ENCODE peak calls at places on chromosomes 12 and 14, in seven cellular contexts. One of them, this sample, is unnamed.

GRCh38 chr14:102362084-102362483 is 606 bp downstream of the CINP start:
- DNase-seq in lower leg skin: no peak
- DNase-seq in fibroblast of lung: peak; percentile 13
- DNase-seq in HFFc6: peak; percentile 52
- DNase-seq in WTC11: no peak
- DNase-seq in endodermal cell: no peak
- DNase-seq in AG04449: peak; percentile 3
- DNase-seq in this sample: no peak

GRCh38 chr12:91180577-91180976 is 2.0 kb downstream of the DCN start:
- DNase-seq in lower leg skin: no peak
- DNase-seq in fibroblast of lung: peak; percentile 90
- DNase-seq in HFFc6: peak; percentile 84
- DNase-seq in WTC11: no peak
- DNase-seq in endodermal cell: no peak
- DNase-seq in AG04449: peak; percentile 66
- DNase-seq in this sample: no peak

GRCh38 chr14:55340482-55340881 is 69.3 kb downstream of the FBXO34 start:
- DNase-seq in lower leg skin: no peak
- DNase-seq in fibroblast of lung: no peak
- DNase-seq in HFFc6: no peak
- DNase-seq in WTC11: no peak
- DNase-seq in endodermal cell: no peak
- DNase-seq in AG04449: no peak
- DNase-seq in this sample: no peak

GRCh38 chr12:24066865-24067264 is 117.4 kb upstream of the SOX5 start:
- DNase-seq in lower leg skin: no peak
- DNase-seq in fibroblast of lung: peak; percentile 91
- DNase-seq in HFFc6: no peak
- DNase-seq in WTC11: no peak
- DNase-seq in endodermal cell: no peak
- DNase-seq in AG04449: no peak
- DNase-seq in this sample: no peak

GRCh38 chr14:95388699-95389098 is 69.0 kb upstream of the CLMN start:
- DNase-seq in lower leg skin: no peak
- DNase-seq in fibroblast of lung: no peak
- DNase-seq in HFFc6: no peak
- DNase-seq in WTC11: no peak
- DNase-seq in endodermal cell: peak; percentile 24
- DNase-seq in AG04449: no peak
- DNase-seq in this sample: no peak

GRCh38 chr12:32098112-32098511 is 8.5 kb upstream of the BICD1 start:
- DNase-seq in lower leg skin: no peak
- DNase-seq in fibroblast of lung: no peak
- DNase-seq in HFFc6: no peak
- DNase-seq in WTC11: no peak
- DNase-seq in endodermal cell: no peak
- DNase-seq in AG04449: no peak
- DNase-seq in this sample: no peak

GRCh38 chr12:96255077-96255476 is 60.9 kb downstream of the ELK3 start:
- DNase-seq in lower leg skin: peak; percentile 65
- DNase-seq in fibroblast of lung: peak; percentile 66
- DNase-seq in HFFc6: no peak
- DNase-seq in WTC11: no peak
- DNase-seq in endodermal cell: no peak
- DNase-seq in AG04449: no peak
- DNase-seq in this sample: no peak

GRCh38 chr12:105676694-105677093 is 346.2 kb downstream of the C12orf75 start:
- DNase-seq in lower leg skin: no peak
- DNase-seq in fibroblast of lung: no peak
- DNase-seq in HFFc6: no peak
- DNase-seq in WTC11: no peak
- DNase-seq in endodermal cell: no peak
- DNase-seq in AG04449: no peak
- DNase-seq in this sample: no peak

GRCh38 chr12:29429999-29430698 is 49.2 kb upstream of the ERGIC2 start:
- DNase-seq in lower leg skin: no peak
- DNase-seq in fibroblast of lung: no peak
- DNase-seq in HFFc6: no peak
- DNase-seq in WTC11: no peak
- DNase-seq in endodermal cell: peak; percentile 88
- DNase-seq in AG04449: no peak
- DNase-seq in this sample: no peak

GRCh38 chr12:107122452-107122958 is 29.2 kb upstream of the CRY1 start:
- DNase-seq in lower leg skin: no peak
- DNase-seq in fibroblast of lung: no peak
- DNase-seq in HFFc6: no peak
- DNase-seq in WTC11: no peak
- DNase-seq in endodermal cell: peak; percentile 66
- DNase-seq in AG04449: no peak
- DNase-seq in this sample: no peak

GRCh38 chr12:124790650-124791400 is 72.8 kb downstream of the SCARB1 start:
- DNase-seq in lower leg skin: no peak
- DNase-seq in fibroblast of lung: no peak
- DNase-seq in HFFc6: no peak
- DNase-seq in WTC11: no peak
- DNase-seq in endodermal cell: no peak
- DNase-seq in AG04449: no peak
- DNase-seq in this sample: no peak

GRCh38 chr12:113208041-113208934 is 13.0 kb upstream of the TPCN1 start:
- DNase-seq in lower leg skin: peak; percentile 66
- DNase-seq in fibroblast of lung: peak; percentile 83
- DNase-seq in HFFc6: peak; percentile 7
- DNase-seq in WTC11: no peak
- DNase-seq in endodermal cell: peak; percentile 74
- DNase-seq in AG04449: no peak
- DNase-seq in this sample: no peak

GRCh38 chr14:98808494-98809407 is 463.2 kb downstream of the BCL11B start:
- DNase-seq in lower leg skin: no peak
- DNase-seq in fibroblast of lung: no peak
- DNase-seq in HFFc6: no peak
- DNase-seq in WTC11: no peak
- DNase-seq in endodermal cell: no peak
- DNase-seq in AG04449: no peak
- DNase-seq in this sample: no peak

GRCh38 chr14:103847954-103848719 is 762 bp upstream of the PPP1R13B start:
- DNase-seq in lower leg skin: no peak
- DNase-seq in fibroblast of lung: no peak
- DNase-seq in HFFc6: no peak
- DNase-seq in WTC11: peak; percentile 54
- DNase-seq in endodermal cell: peak; percentile 86
- DNase-seq in AG04449: no peak
- DNase-seq in this sample: peak; percentile 25

GRCh38 chr12:7907009-7907408 is 29.0 kb downstream of the SLC2A3 start:
- DNase-seq in lower leg skin: no peak
- DNase-seq in fibroblast of lung: peak; percentile 57
- DNase-seq in HFFc6: no peak
- DNase-seq in WTC11: peak; percentile 72
- DNase-seq in endodermal cell: peak; percentile 96
- DNase-seq in AG04449: no peak
- DNase-seq in this sample: no peak

GRCh38 chr12:27652174-27652763 is 44.0 kb upstream of the REP15 start:
- DNase-seq in lower leg skin: peak; percentile 69
- DNase-seq in fibroblast of lung: peak; percentile 89
- DNase-seq in HFFc6: peak; percentile 71
- DNase-seq in WTC11: peak; percentile 41
- DNase-seq in endodermal cell: peak; percentile 88
- DNase-seq in AG04449: peak; percentile 41
- DNase-seq in this sample: no peak

GRCh38 chr14:31420013-31420318 is 384 bp downstream of the HEATR5A start:
- DNase-seq in lower leg skin: no peak
- DNase-seq in fibroblast of lung: no peak
- DNase-seq in HFFc6: no peak
- DNase-seq in WTC11: peak; percentile 78
- DNase-seq in endodermal cell: peak; percentile 91
- DNase-seq in AG04449: no peak
- DNase-seq in this sample: no peak

GRCh38 chr14:24665440-24665991 is 31.5 kb upstream of the GZMB start:
- DNase-seq in lower leg skin: no peak
- DNase-seq in fibroblast of lung: no peak
- DNase-seq in HFFc6: no peak
- DNase-seq in WTC11: no peak
- DNase-seq in endodermal cell: no peak
- DNase-seq in AG04449: no peak
- DNase-seq in this sample: no peak

GRCh38 chr14:68193970-68194634 is 374.5 kb downstream of the RAD51B start:
- DNase-seq in lower leg skin: no peak
- DNase-seq in fibroblast of lung: peak; percentile 42
- DNase-seq in HFFc6: no peak
- DNase-seq in WTC11: no peak
- DNase-seq in endodermal cell: no peak
- DNase-seq in AG04449: no peak
- DNase-seq in this sample: no peak

GRCh38 chr14:68198713-68199464 is 379.3 kb downstream of the RAD51B start:
- DNase-seq in lower leg skin: no peak
- DNase-seq in fibroblast of lung: peak; percentile 44
- DNase-seq in HFFc6: no peak
- DNase-seq in WTC11: no peak
- DNase-seq in endodermal cell: no peak
- DNase-seq in AG04449: no peak
- DNase-seq in this sample: no peak

GRCh38 chr14:68195126-68195525 is 375.5 kb downstream of the RAD51B start:
- DNase-seq in lower leg skin: no peak
- DNase-seq in fibroblast of lung: no peak
- DNase-seq in HFFc6: no peak
- DNase-seq in WTC11: no peak
- DNase-seq in endodermal cell: no peak
- DNase-seq in AG04449: no peak
- DNase-seq in this sample: no peak

GRCh38 chr14:68203871-68204270 is 384.3 kb downstream of the RAD51B start:
- DNase-seq in lower leg skin: no peak
- DNase-seq in fibroblast of lung: no peak
- DNase-seq in HFFc6: no peak
- DNase-seq in WTC11: no peak
- DNase-seq in endodermal cell: no peak
- DNase-seq in AG04449: no peak
- DNase-seq in this sample: no peak

DNA sequence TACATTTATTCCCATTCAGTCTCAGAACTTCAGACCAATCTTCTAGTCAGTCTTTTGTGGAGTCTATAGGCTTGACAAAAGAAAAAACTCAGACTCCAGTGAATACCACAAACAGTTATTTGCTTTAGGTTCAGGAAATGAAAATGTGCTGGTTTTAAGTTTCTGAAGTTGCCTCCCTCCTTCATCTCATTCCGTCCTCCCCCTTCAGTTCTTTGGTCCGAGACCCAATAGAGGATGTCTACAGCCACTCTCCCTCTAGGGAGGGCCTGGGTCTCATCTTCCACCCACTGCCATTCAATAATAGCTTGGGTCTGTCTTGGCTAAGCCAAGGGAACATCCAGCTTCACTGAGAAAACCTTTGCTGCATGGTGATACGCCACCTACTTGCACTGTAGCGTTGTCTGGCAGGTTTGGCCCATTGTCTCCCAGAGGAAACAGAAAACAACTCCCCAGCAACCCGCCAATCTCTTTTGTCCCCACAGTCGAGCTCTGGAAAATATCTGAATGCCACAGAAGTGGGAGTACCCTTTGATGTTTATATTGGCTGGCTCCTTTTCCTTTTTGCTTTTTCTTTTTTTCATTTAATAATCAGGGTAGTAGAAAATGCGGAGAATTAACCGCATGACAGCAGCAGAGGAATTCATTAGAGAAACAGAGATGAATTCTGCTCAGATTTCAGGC is 380.0 kb downstream of the RAD51B start:
- DNase-seq in lower leg skin: no peak
- DNase-seq in fibroblast of lung: no peak
- DNase-seq in HFFc6: no peak
- DNase-seq in WTC11: peak; percentile 36
- DNase-seq in endodermal cell: peak; percentile 72
- DNase-seq in AG04449: no peak
- DNase-seq in this sample: no peak
- TF ChIP-seq CTCF in lower leg skin: no peak
- TF ChIP-seq CTCF in fibroblast of lung: no peak
- TF ChIP-seq CTCF in HFFc6: no peak
- TF ChIP-seq CTCF in WTC11: no peak
- TF ChIP-seq CTCF in endodermal cell: no peak
- TF ChIP-seq CTCF in AG04449: no peak
- TF ChIP-seq CTCF in this sample: no peak

GRCh38 chr12:121837680-121838079 is 21.0 kb downstream of the HPD start:
- DNase-seq in lower leg skin: no peak
- DNase-seq in fibroblast of lung: no peak
- DNase-seq in HFFc6: no peak
- DNase-seq in WTC11: no peak
- DNase-seq in endodermal cell: no peak
- DNase-seq in AG04449: no peak
- DNase-seq in this sample: no peak
- TF ChIP-seq CTCF in lower leg skin: no peak
- TF ChIP-seq CTCF in fibroblast of lung: peak; percentile 18
- TF ChIP-seq CTCF in HFFc6: no peak
- TF ChIP-seq CTCF in WTC11: no peak
- TF ChIP-seq CTCF in endodermal cell: no peak
- TF ChIP-seq CTCF in AG04449: no peak
- TF ChIP-seq CTCF in this sample: no peak

DNA sequence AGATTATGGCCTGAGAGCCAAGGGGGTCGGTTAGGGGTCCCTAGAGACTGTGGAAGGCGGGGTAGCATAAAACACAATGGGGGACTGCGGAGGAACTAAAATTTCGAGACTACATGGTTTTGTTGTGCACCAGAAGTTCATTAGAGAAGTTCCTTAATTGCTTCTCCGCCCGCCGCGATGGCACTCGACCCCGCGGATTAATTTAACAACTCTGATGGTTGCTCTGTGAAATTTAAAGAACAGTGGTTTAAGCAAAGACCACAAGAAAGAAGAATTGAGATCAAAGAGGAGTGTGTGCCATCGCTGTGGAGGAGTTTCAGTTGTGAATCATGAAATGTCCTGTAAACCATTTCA is 1.4 kb upstream of the CCDC88C start:
- DNase-seq in lower leg skin: no peak
- DNase-seq in fibroblast of lung: no peak
- DNase-seq in HFFc6: no peak
- DNase-seq in WTC11: no peak
- DNase-seq in endodermal cell: no peak
- DNase-seq in AG04449: no peak
- DNase-seq in this sample: no peak
- TF ChIP-seq CTCF in lower leg skin: no peak
- TF ChIP-seq CTCF in fibroblast of lung: no peak
- TF ChIP-seq CTCF in HFFc6: peak; percentile 76
- TF ChIP-seq CTCF in WTC11: no peak
- TF ChIP-seq CTCF in endodermal cell: no peak
- TF ChIP-seq CTCF in AG04449: no peak
- TF ChIP-seq CTCF in this sample: no peak

DNA sequence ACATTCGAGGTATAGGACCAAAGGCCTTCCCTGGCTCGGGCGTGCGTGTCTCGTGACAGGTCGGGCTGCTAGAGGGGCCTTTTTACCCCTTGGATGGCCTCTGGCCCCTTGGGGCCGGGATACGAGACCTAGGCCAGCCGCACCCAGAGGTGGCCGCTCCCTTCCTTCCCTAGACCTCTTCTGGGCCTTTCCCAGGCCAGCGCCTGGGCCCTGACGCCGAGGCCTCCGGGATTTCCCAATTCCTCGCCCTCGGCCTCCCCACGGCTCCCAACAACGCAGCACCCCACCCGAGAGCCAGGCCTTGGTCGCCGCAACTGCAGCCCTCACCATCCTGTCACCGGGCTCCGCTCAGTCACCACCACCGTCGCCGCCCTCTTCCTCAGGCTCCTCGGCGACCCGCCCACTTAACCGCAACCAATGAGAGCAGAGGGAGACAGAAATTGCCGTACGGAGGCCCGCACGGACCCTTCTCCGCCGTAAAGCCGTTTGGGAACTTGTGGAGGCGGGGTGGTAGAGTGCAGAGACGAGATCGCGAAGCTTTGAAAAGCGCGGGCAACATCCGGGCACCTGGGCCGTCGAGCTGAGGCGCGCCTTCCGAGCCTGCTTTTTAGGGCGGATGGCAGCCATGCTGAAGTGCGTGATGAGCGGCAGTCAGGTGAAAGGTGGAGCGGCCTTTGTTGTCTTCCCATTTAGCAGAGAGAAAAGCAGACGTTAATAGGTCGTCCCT is at the start of the genes RAD9B and VPS29:
- DNase-seq in lower leg skin: peak; percentile 98
- DNase-seq in fibroblast of lung: peak; percentile 99
- DNase-seq in HFFc6: peak; percentile 98
- DNase-seq in WTC11: peak; percentile 98
- DNase-seq in endodermal cell: peak; percentile 100
- DNase-seq in AG04449: peak; percentile 89
- DNase-seq in this sample: peak; percentile 96
- TF ChIP-seq CTCF in lower leg skin: no peak
- TF ChIP-seq CTCF in fibroblast of lung: no peak
- TF ChIP-seq CTCF in HFFc6: no peak
- TF ChIP-seq CTCF in WTC11: no peak
- TF ChIP-seq CTCF in endodermal cell: no peak
- TF ChIP-seq CTCF in AG04449: no peak
- TF ChIP-seq CTCF in this sample: peak; percentile 5